ENCODE peak calls at places on chromosomes 1 and 21, in seven cellular contexts. I, T, B, U, W, Y and D are unnamed samples.

GRCh38 chr1:221778535-221779142 is 36.8 kb upstream of the DUSP10 start:
- DNase-seq in I (no peak), T (peak; percentile 30), B (no peak), U (no peak), W (no peak), Y (no peak), D (no peak)

GRCh38 chr1:64042331-64043100 is 160.9 kb upstream of the UBE2U start:
- DNase-seq in I (no peak), T (no peak), B (peak; percentile 77), U (no peak), W (peak; percentile 11), Y (peak; percentile 63), D (no peak)

GRCh38 chr1:93607814-93608187 is 73.8 kb downstream of the BCAR3 start:
- DNase-seq in I (no peak), T (no peak), B (no peak), U (peak; percentile 32), W (no peak), Y (no peak), D (no peak)

GRCh38 chr1:65514083-65514482 is 93.6 kb downstream of the LEPR start:
- DNase-seq in I (no peak), T (no peak), B (no peak), U (no peak), W (no peak), Y (no peak), D (no peak)

GRCh38 chr1:62926681-62927252 is 142.8 kb downstream of the ATG4C start:
- DNase-seq in I (no peak), T (no peak), B (no peak), U (no peak), W (no peak), Y (no peak), D (no peak)

GRCh38 chr1:225329041-225329440 is 98.8 kb downstream of the LBR start:
- DNase-seq in I (no peak), T (no peak), B (no peak), U (no peak), W (no peak), Y (no peak), D (no peak)

GRCh38 chr1:205041121-205041758 is 1.8 kb upstream of the CNTN2 start:
- DNase-seq in I (no peak), T (no peak), B (no peak), U (no peak), W (no peak), Y (no peak), D (no peak)

GRCh38 chr21:44557491-44558328 is 885 bp downstream of the KRTAP10-3 start:
- DNase-seq in I (no peak), T (no peak), B (no peak), U (peak; percentile 52), W (no peak), Y (no peak), D (no peak)

GRCh38 chr1:224160171-224160682 is 22.8 kb upstream of the DEGS1 start:
- DNase-seq in I (no peak), T (no peak), B (no peak), U (no peak), W (no peak), Y (no peak), D (no peak)

GRCh38 chr1:171433451-171433850 is 51.9 kb upstream of the PRRC2C start:
- DNase-seq in I (no peak), T (no peak), B (peak; percentile 44), U (no peak), W (no peak), Y (no peak), D (no peak)

GRCh38 chr1:241701483-241702290 is 49.6 kb downstream of the WDR64 start:
- DNase-seq in I (no peak), T (no peak), B (no peak), U (no peak), W (no peak), Y (no peak), D (no peak)

GRCh38 chr1:76868154-76868882 is 1.0 kb downstream of the ST6GALNAC5 start:
- DNase-seq in I (peak; percentile 58), T (peak; percentile 29), B (no peak), U (peak; percentile 88), W (peak; percentile 90), Y (peak; percentile 38), D (peak; percentile 48)

GRCh38 chr1:244801246-244801645 is 34.2 kb upstream of the COX20 start:
- DNase-seq in I (peak; percentile 8), T (peak; percentile 53), B (peak; percentile 44), U (peak; percentile 59), W (peak; percentile 50), Y (peak; percentile 45), D (no peak)

GRCh38 chr1:216945506-216946080 is 222.4 kb upstream of the ESRRG start:
- DNase-seq in I (no peak), T (no peak), B (no peak), U (no peak), W (no peak), Y (no peak), D (peak; percentile 71)

GRCh38 chr1:221439734-221440436 is 302.0 kb downstream of the DUSP10 start:
- DNase-seq in I (no peak), T (no peak), B (peak; percentile 92), U (no peak), W (no peak), Y (no peak), D (no peak)

GRCh38 chr1:164774819-164775654 is 216.1 kb downstream of the PBX1 start:
- DNase-seq in I (no peak), T (no peak), B (peak; percentile 80), U (peak; percentile 74), W (peak; percentile 61), Y (peak; percentile 78), D (no peak)

GRCh38 chr1:168096296-168097165 is 40.2 kb downstream of the GPR161 start:
- DNase-seq in I (no peak), T (no peak), B (no peak), U (no peak), W (no peak), Y (no peak), D (no peak)

GRCh38 chr1:147083919-147084272 is 88.4 kb downstream of the PRKAB2 start:
- DNase-seq in I (no peak), T (no peak), B (no peak), U (no peak), W (no peak), Y (no peak), D (no peak)

GRCh38 chr1:24221246-24221645 is 34.2 kb upstream of the IFNLR1 start:
- DNase-seq in I (no peak), T (no peak), B (no peak), U (no peak), W (no peak), Y (no peak), D (no peak)

GRCh38 chr1:22530701-22531100 is 32.6 kb upstream of the EPHA8 start:
- DNase-seq in I (no peak), T (no peak), B (no peak), U (no peak), W (no peak), Y (peak; percentile 11), D (no peak)

GRCh38 chr21:29102791-29103257 is 27.6 kb upstream of the MAP3K7CL start:
- DNase-seq in I (no peak), T (no peak), B (no peak), U (no peak), W (no peak), Y (no peak), D (no peak)

GRCh38 chr1:30933874-30934252 is 25.3 kb upstream of the SDC3 start:
- DNase-seq in I (no peak), T (no peak), B (no peak), U (no peak), W (no peak), Y (no peak), D (no peak)

GRCh38 chr1:99173900-99174299 is 90.4 kb upstream of the PLPPR4 start:
- DNase-seq in I (no peak), T (no peak), B (no peak), U (no peak), W (no peak), Y (no peak), D (no peak)

GRCh38 chr1:204336642-204337041 is 23.1 kb downstream of the PLEKHA6 start:
- DNase-seq in I (no peak), T (no peak), B (no peak), U (peak; percentile 75), W (no peak), Y (no peak), D (no peak)

GRCh38 chr1:109258481-109259466 is 9.4 kb downstream of the CELSR2 start:
- DNase-seq in I (no peak), T (no peak), B (no peak), U (no peak), W (no peak), Y (no peak), D (no peak)

GRCh38 chr21:17501107-17502006 is 11.5 kb upstream of the CXADR start:
- DNase-seq in I (no peak), T (no peak), B (peak; percentile 30), U (no peak), W (no peak), Y (no peak), D (no peak)

GRCh38 chr1:218336353-218336752 is 8.8 kb upstream of the TGFB2 start:
- DNase-seq in I (no peak), T (no peak), B (peak; percentile 36), U (no peak), W (no peak), Y (no peak), D (no peak)

GRCh38 chr1:84356881-84357280 is 41.4 kb upstream of the DNASE2B start:
- DNase-seq in I (no peak), T (no peak), B (no peak), U (no peak), W (no peak), Y (no peak), D (no peak)

GRCh38 chr1:77400781-77401180 is 119.0 kb downstream of the AK5 start:
- DNase-seq in I (no peak), T (no peak), B (no peak), U (no peak), W (no peak), Y (no peak), D (no peak)

GRCh38 chr1:150567717-150568561 is 11.5 kb downstream of the MCL1 start:
- DNase-seq in I (peak; percentile 61), T (peak; percentile 79), B (peak; percentile 96), U (peak; percentile 96), W (peak; percentile 93), Y (peak; percentile 97), D (peak; percentile 63)

GRCh38 chr1:42720868-42721267 is 19.2 kb downstream of the CLDN19 start:
- DNase-seq in I (no peak), T (no peak), B (no peak), U (no peak), W (no peak), Y (no peak), D (no peak)

GRCh38 chr1:156859523-156860112 is 701 bp upstream of the INSRR start:
- DNase-seq in I (peak; percentile 37), T (no peak), B (no peak), U (peak; percentile 81), W (peak; percentile 56), Y (no peak), D (no peak)

GRCh38 chr1:98054786-98055185 is 134.0 kb upstream of the DPYD start:
- DNase-seq in I (no peak), T (no peak), B (no peak), U (no peak), W (no peak), Y (no peak), D (no peak)

GRCh38 chr1:247288341-247288740 is 32.5 kb downstream of the VN1R5 start:
- DNase-seq in I (no peak), T (no peak), B (no peak), U (peak; percentile 11), W (no peak), Y (no peak), D (no peak)

GRCh38 chr21:42834730-42835191 is 44.6 kb downstream of the WDR4 start:
- DNase-seq in I (no peak), T (no peak), B (no peak), U (peak; percentile 47), W (no peak), Y (no peak), D (no peak)